ENCODE peak calls at places on chromosome 1, in five cellular contexts. H is mesothelial cell of epicardium, F is NCI-H1105 treated with DMSO at 0.1 percent for 48 hours, M is ELR, U is DMS153. O is an unnamed sample.

GRCh38 chr1:160971618-160972056 is 17.0 kb upstream of the ITLN2 start:
- DNase-seq in F (no peak), H (no peak), M (no peak), U (no peak), O (no peak)

GRCh38 chr1:95207223-95207935 is 26.6 kb upstream of the RWDD3 start:
- DNase-seq in M (no peak), H (no peak), F (peak; percentile 33), U (no peak), O (no peak)

GRCh38 chr1:201214461-201214860 is 23.8 kb downstream of the IGFN1 start:
- DNase-seq in U (no peak), F (no peak), M (peak; percentile 36), H (no peak), O (no peak)

GRCh38 chr1:153513023-153513422 is 22.8 kb downstream of the S100A6 start:
- DNase-seq in M (no peak), U (peak; percentile 68), F (no peak), H (no peak), O (no peak)

GRCh38 chr1:12356004-12356890 is 126.4 kb downstream of the VPS13D start:
- DNase-seq in U (no peak), F (no peak), H (no peak), M (no peak), O (peak; percentile 71)

GRCh38 chr1:89041055-89041707 is 18.5 kb upstream of the GBP3 start:
- DNase-seq in H (no peak), M (peak; percentile 84), U (no peak), F (no peak), O (no peak)

GRCh38 chr1:55478742-55479141 is 263.6 kb upstream of the USP24 start:
- DNase-seq in H (no peak), U (peak; percentile 50), M (peak; percentile 63), F (peak; percentile 51), O (peak; percentile 14)

GRCh38 chr1:208209286-208209685 is 34.9 kb downstream of the PLXNA2 start:
- DNase-seq in U (peak; percentile 58), H (no peak), F (peak; percentile 82), M (no peak), O (peak; percentile 82)

GRCh38 chr1:33903210-33903589 is 39.3 kb downstream of the HMGB4 start:
- DNase-seq in M (no peak), H (no peak), U (no peak), F (no peak), O (no peak)

GRCh38 chr1:185670187-185670627 is 64.0 kb upstream of the HMCN1 start:
- DNase-seq in M (peak; percentile 68), H (no peak), F (peak; percentile 51), U (peak; percentile 55), O (peak; percentile 48)

GRCh38 chr1:91655912-91656449 is 155.3 kb downstream of the CDC7 start:
- DNase-seq in F (no peak), U (no peak), M (no peak), H (no peak), O (no peak)

GRCh38 chr1:156310962-156311361 is 11.9 kb upstream of the VHLL start:
- DNase-seq in F (no peak), U (no peak), M (peak; percentile 61), H (no peak), O (no peak)

GRCh38 chr1:201408176-201408814 is 9.2 kb upstream of the LAD1 start:
- DNase-seq in F (peak; percentile 56), U (peak; percentile 67), M (peak; percentile 81), H (peak; percentile 72), O (peak; percentile 87)

GRCh38 chr1:171563675-171564074 is 58.4 kb upstream of the MYOCOS start:
- DNase-seq in F (no peak), U (no peak), M (peak; percentile 52), H (no peak), O (no peak)

GRCh38 chr1:101250656-101251272 is 13.9 kb downstream of the S1PR1 start:
- DNase-seq in F (no peak), M (no peak), U (no peak), H (no peak), O (no peak)

GRCh38 chr1:116125761-116126160 is 14.6 kb downstream of the MAB21L3 start:
- DNase-seq in H (no peak), M (no peak), F (no peak), U (no peak), O (no peak)

GRCh38 chr1:116912846-116913245 is 3.1 kb downstream of the PTGFRN start:
- DNase-seq in U (no peak), M (no peak), F (no peak), H (no peak), O (no peak)

GRCh38 chr1:93845554-93846150 is 33.4 kb downstream of the DNTTIP2 start:
- DNase-seq in M (peak; percentile 90), H (no peak), F (peak; percentile 50), U (no peak), O (no peak)

GRCh38 chr1:208006258-208006920 is 95.5 kb upstream of the CD34 start:
- DNase-seq in M (no peak), U (no peak), F (no peak), H (no peak), O (no peak)